ENCODE peak calls at places on chromosomes 11 and 22, in eight cellular contexts. M is right atrium auricular region; V is activated CD8-positive, alpha-beta memory T cell treated with anti-CD3 and anti-CD28 coated beads, Interleukin-2, amount 50 U/mL, for 4 hours; T is iris pigment epithelial cell; H is NCI-H2107; G is EL; Q is substantia nigra; Y is GM18507. J is an unnamed sample.

GRCh38 chr11:70503878-70504240 is 105.5 kb downstream of the CTTN start:
- DNase-seq in Q (no peak), M (no peak), T (no peak), V (no peak), Y (no peak), H (peak), G (no peak), J (no peak)

GRCh38 chr11:18243783-18244362 is 4.6 kb downstream of the SAA2 start:
- DNase-seq in T (peak), H (no peak), G (peak), Q (no peak), M (peak), V (peak), Y (no peak), J (peak)

GRCh38 chr11:57903441-57904123 is 120.1 kb upstream of the OR9Q1 start:
- DNase-seq in Q (no peak), Y (no peak), M (no peak), G (peak), T (no peak), V (peak), H (no peak), J (peak)

GRCh38 chr22:25282671-25283561 is 63.5 kb downstream of the CRYBB2 start:
- DNase-seq in Q (no peak), V (no peak), Y (no peak), T (no peak), M (no peak), G (no peak), H (no peak), J (no peak)

GRCh38 chr11:10587995-10588394 is 19.5 kb upstream of the LYVE1 start:
- DNase-seq in Q (no peak), T (no peak), H (no peak), Y (no peak), M (no peak), G (no peak), V (no peak), J (no peak)

GRCh38 chr11:34468209-34468841 is 29.6 kb downstream of the CAT start:
- DNase-seq in G (peak), Y (peak), Q (no peak), T (peak), V (peak), M (no peak), H (no peak), J (peak)

GRCh38 chr11:63462126-63462525 is 28.8 kb downstream of the PLAAT5 start:
- DNase-seq in T (no peak), G (no peak), M (no peak), H (no peak), Q (no peak), V (no peak), Y (no peak), J (no peak)

GRCh38 chr11:118572075-118572913 is at the start of gene ARCN1:
- DNase-seq in M (peak), Y (peak), H (peak), V (peak), G (peak), Q (no peak), T (peak), J (peak)

GRCh38 chr11:103295704-103296103 is 186.5 kb downstream of the DYNC2H1 start:
- DNase-seq in Q (no peak), G (no peak), V (no peak), H (no peak), Y (no peak), M (no peak), T (no peak), J (no peak)

GRCh38 chr11:114154271-114155047 is 94.9 kb downstream of the ZBTB16 start:
- DNase-seq in Y (no peak), T (peak), H (no peak), M (peak), G (no peak), V (no peak), Q (no peak), J (peak)

GRCh38 chr11:9943346-9944110 is 279.7 kb downstream of the SWAP70 start:
- DNase-seq in Q (no peak), T (peak), V (no peak), G (peak), M (no peak), H (no peak), Y (no peak), J (peak)

GRCh38 chr11:76668362-76669155 is 2.0 kb downstream of the LRRC32 start:
- DNase-seq in H (no peak), T (no peak), Q (no peak), M (no peak), G (no peak), V (no peak), Y (no peak), J (no peak)

GRCh38 chr11:104665631-104666030 is 232.6 kb downstream of the CASP12 start:
- DNase-seq in T (peak), M (no peak), Y (no peak), Q (no peak), G (no peak), V (no peak), H (no peak), J (peak)

GRCh38 chr11:19242184-19242932 is 1.6 kb upstream of the E2F8 start:
- DNase-seq in M (no peak), Q (no peak), G (peak), T (peak), Y (no peak), V (no peak), H (no peak), J (peak)

GRCh38 chr11:36460220-36460619 is 49.9 kb downstream of the TRAF6 start:
- DNase-seq in T (no peak), Q (no peak), H (no peak), V (no peak), Y (no peak), G (no peak), M (no peak), J (no peak)

GRCh38 chr11:74299000-74299399 is 12.4 kb downstream of the P4HA3 start:
- DNase-seq in T (no peak), Y (no peak), H (no peak), V (no peak), G (no peak), M (no peak), Q (no peak), J (no peak)

GRCh38 chr11:45736424-45736823 is 68.5 kb upstream of the SLC35C1 start:
- DNase-seq in M (peak), V (no peak), Q (no peak), T (peak), Y (no peak), H (no peak), G (peak), J (peak)

GRCh38 chr11:65662247-65662801 is 392 bp downstream of the RELA start:
- DNase-seq in M (no peak), Y (no peak), Q (no peak), T (no peak), V (no peak), G (no peak), H (no peak), J (no peak)

GRCh38 chr22:46008836-46009596 is 32.1 kb upstream of the WNT7B start:
- DNase-seq in Q (no peak), V (no peak), G (no peak), M (no peak), T (no peak), Y (no peak), H (no peak), J (peak)

GRCh38 chr22:49583886-49584505 is 243.7 kb downstream of the BRD1 start:
- DNase-seq in H (peak), V (no peak), T (no peak), Q (no peak), Y (no peak), M (no peak), G (no peak), J (no peak)

GRCh38 chr11:108628812-108629211 is 35.2 kb upstream of the EXPH5 start:
- DNase-seq in T (no peak), V (no peak), Y (no peak), M (no peak), G (no peak), Q (no peak), H (no peak), J (no peak)

GRCh38 chr11:62552465-62552782 is 5.8 kb upstream of the AHNAK start:
- DNase-seq in H (no peak), T (no peak), M (no peak), V (no peak), G (peak), Q (no peak), Y (no peak), J (peak)

GRCh38 chr11:67256477-67256876 is 9.8 kb upstream of the GRK2 start:
- DNase-seq in G (no peak), T (no peak), H (no peak), Y (no peak), M (no peak), Q (no peak), V (no peak), J (no peak)

GRCh38 chr11:83473771-83474170 is 187.6 kb upstream of the CCDC90B start:
- DNase-seq in M (no peak), G (no peak), H (no peak), V (no peak), T (no peak), Q (no peak), Y (no peak), J (no peak)

GRCh38 chr11:122803716-122804115 is 34.6 kb upstream of the CRTAM start:
- DNase-seq in Q (no peak), H (no peak), T (no peak), M (no peak), V (no peak), Y (no peak), G (no peak), J (peak)

GRCh38 chr11:10328314-10329090 is 23.6 kb downstream of the ADM start:
- DNase-seq in T (peak), M (no peak), Q (no peak), H (no peak), G (peak), V (no peak), Y (no peak), J (peak)

GRCh38 chr11:111764621-111765020 is 1.6 kb downstream of the PPP2R1B start:
- DNase-seq in V (no peak), G (peak), T (peak), M (no peak), H (no peak), Q (no peak), Y (no peak), J (no peak)

GRCh38 chr11:10654211-10655150 is 39.1 kb downstream of the IRAG1 start:
- DNase-seq in H (peak), V (peak), G (peak), T (peak), Y (no peak), Q (no peak), M (no peak), J (peak)

J was measured in epithelial cell of esophagus.